ENCODE peak calls at places on chromosomes 16 and 17, in eight cellular contexts. One of them, this sample, is unnamed.

GRCh38 chr16:3186946-3187690 is 886 bp upstream of the OR1F1 start:
- DNase-seq in NCI-H2227 treated with DMSO at 0.1 percent for 48 hours: no peak
- DNase-seq in posterior cingulate gyrus: no peak
- DNase-seq in GDM1: no peak
- DNase-seq in uterus: no peak
- DNase-seq in cardiac fibroblast: no peak
- DNase-seq in M059J: no peak
- DNase-seq in stomach: no peak
- DNase-seq in this sample: no peak

GRCh38 chr16:10980811-10981210 is 36.4 kb downstream of the CLEC16A start:
- DNase-seq in GDM1: no peak
- DNase-seq in M059J: no peak
- DNase-seq in posterior cingulate gyrus: no peak
- DNase-seq in NCI-H2227 treated with DMSO at 0.1 percent for 48 hours: no peak
- DNase-seq in cardiac fibroblast: no peak
- DNase-seq in uterus: no peak
- DNase-seq in stomach: no peak
- DNase-seq in this sample: no peak

GRCh38 chr16:19415918-19416317 is 1.8 kb upstream of the TMC5 start:
- DNase-seq in cardiac fibroblast: no peak
- DNase-seq in posterior cingulate gyrus: no peak
- DNase-seq in NCI-H2227 treated with DMSO at 0.1 percent for 48 hours: no peak
- DNase-seq in M059J: no peak
- DNase-seq in uterus: no peak
- DNase-seq in stomach: no peak
- DNase-seq in GDM1: no peak
- DNase-seq in this sample: no peak

GRCh38 chr16:89048087-89048729 is 45.4 kb upstream of the ACSF3 start:
- DNase-seq in uterus: no peak
- DNase-seq in GDM1: no peak
- DNase-seq in cardiac fibroblast: no peak
- DNase-seq in M059J: no peak
- DNase-seq in posterior cingulate gyrus: peak
- DNase-seq in NCI-H2227 treated with DMSO at 0.1 percent for 48 hours: no peak
- DNase-seq in stomach: no peak
- DNase-seq in this sample: no peak

GRCh38 chr16:2473999-2474876 is 689 bp upstream of the TBC1D24 start:
- DNase-seq in cardiac fibroblast: peak
- DNase-seq in uterus: peak
- DNase-seq in M059J: peak
- DNase-seq in posterior cingulate gyrus: no peak
- DNase-seq in stomach: peak
- DNase-seq in GDM1: peak
- DNase-seq in NCI-H2227 treated with DMSO at 0.1 percent for 48 hours: peak
- DNase-seq in this sample: peak

GRCh38 chr17:27153005-27153404 is 140.9 kb upstream of the WSB1 start:
- DNase-seq in stomach: no peak
- DNase-seq in cardiac fibroblast: peak
- DNase-seq in uterus: no peak
- DNase-seq in posterior cingulate gyrus: peak
- DNase-seq in NCI-H2227 treated with DMSO at 0.1 percent for 48 hours: no peak
- DNase-seq in M059J: peak
- DNase-seq in GDM1: no peak
- DNase-seq in this sample: no peak

GRCh38 chr16:66300037-66300436 is 66.5 kb upstream of the CDH5 start:
- DNase-seq in M059J: no peak
- DNase-seq in GDM1: no peak
- DNase-seq in stomach: no peak
- DNase-seq in NCI-H2227 treated with DMSO at 0.1 percent for 48 hours: no peak
- DNase-seq in uterus: no peak
- DNase-seq in posterior cingulate gyrus: no peak
- DNase-seq in cardiac fibroblast: no peak
- DNase-seq in this sample: no peak

GRCh38 chr17:50163846-50164696 is 1.7 kb upstream of the SGCA start:
- DNase-seq in uterus: no peak
- DNase-seq in GDM1: no peak
- DNase-seq in NCI-H2227 treated with DMSO at 0.1 percent for 48 hours: no peak
- DNase-seq in M059J: no peak
- DNase-seq in cardiac fibroblast: no peak
- DNase-seq in stomach: no peak
- DNase-seq in posterior cingulate gyrus: no peak
- DNase-seq in this sample: no peak

GRCh38 chr17:79809530-79810137 is 12.8 kb upstream of the CBX8 start:
- DNase-seq in posterior cingulate gyrus: no peak
- DNase-seq in stomach: peak
- DNase-seq in GDM1: no peak
- DNase-seq in cardiac fibroblast: no peak
- DNase-seq in NCI-H2227 treated with DMSO at 0.1 percent for 48 hours: peak
- DNase-seq in uterus: no peak
- DNase-seq in M059J: no peak
- DNase-seq in this sample: no peak

GRCh38 chr16:88673685-88674398 is 11.0 kb upstream of the MVD start:
- DNase-seq in posterior cingulate gyrus: no peak
- DNase-seq in NCI-H2227 treated with DMSO at 0.1 percent for 48 hours: no peak
- DNase-seq in M059J: no peak
- DNase-seq in uterus: no peak
- DNase-seq in cardiac fibroblast: no peak
- DNase-seq in stomach: no peak
- DNase-seq in GDM1: no peak
- DNase-seq in this sample: no peak

GRCh38 chr17:50452627-50453300 is 15.9 kb downstream of the CHAD start:
- DNase-seq in cardiac fibroblast: no peak
- DNase-seq in GDM1: no peak
- DNase-seq in stomach: no peak
- DNase-seq in uterus: no peak
- DNase-seq in NCI-H2227 treated with DMSO at 0.1 percent for 48 hours: no peak
- DNase-seq in posterior cingulate gyrus: no peak
- DNase-seq in M059J: peak
- DNase-seq in this sample: no peak

GRCh38 chr17:52660692-52661091 is 502.2 kb upstream of the CA10 start:
- DNase-seq in stomach: no peak
- DNase-seq in posterior cingulate gyrus: no peak
- DNase-seq in M059J: peak
- DNase-seq in NCI-H2227 treated with DMSO at 0.1 percent for 48 hours: no peak
- DNase-seq in uterus: no peak
- DNase-seq in GDM1: no peak
- DNase-seq in cardiac fibroblast: no peak
- DNase-seq in this sample: no peak

GRCh38 chr17:14736631-14737030 is 435.8 kb downstream of the HS3ST3B1 start:
- DNase-seq in uterus: no peak
- DNase-seq in cardiac fibroblast: no peak
- DNase-seq in posterior cingulate gyrus: no peak
- DNase-seq in GDM1: no peak
- DNase-seq in stomach: no peak
- DNase-seq in M059J: no peak
- DNase-seq in NCI-H2227 treated with DMSO at 0.1 percent for 48 hours: no peak
- DNase-seq in this sample: no peak

GRCh38 chr16:65604771-65605170 is 482.9 kb upstream of the CDH11 start:
- DNase-seq in M059J: no peak
- DNase-seq in GDM1: no peak
- DNase-seq in posterior cingulate gyrus: no peak
- DNase-seq in NCI-H2227 treated with DMSO at 0.1 percent for 48 hours: no peak
- DNase-seq in stomach: no peak
- DNase-seq in uterus: no peak
- DNase-seq in cardiac fibroblast: no peak
- DNase-seq in this sample: no peak

GRCh38 chr16:10923650-10924214 is 18.5 kb downstream of the DEXI start:
- DNase-seq in posterior cingulate gyrus: peak
- DNase-seq in GDM1: no peak
- DNase-seq in M059J: no peak
- DNase-seq in NCI-H2227 treated with DMSO at 0.1 percent for 48 hours: no peak
- DNase-seq in uterus: no peak
- DNase-seq in stomach: peak
- DNase-seq in cardiac fibroblast: no peak
- DNase-seq in this sample: no peak

GRCh38 chr17:75096082-75096625 is 8.4 kb downstream of the SLC16A5 start:
- DNase-seq in NCI-H2227 treated with DMSO at 0.1 percent for 48 hours: no peak
- DNase-seq in uterus: no peak
- DNase-seq in stomach: peak
- DNase-seq in GDM1: peak
- DNase-seq in M059J: peak
- DNase-seq in posterior cingulate gyrus: no peak
- DNase-seq in cardiac fibroblast: peak
- DNase-seq in this sample: peak

GRCh38 chr16:2486645-2487516 is 12.0 kb downstream of the TBC1D24 start:
- DNase-seq in uterus: no peak
- DNase-seq in posterior cingulate gyrus: no peak
- DNase-seq in M059J: no peak
- DNase-seq in GDM1: no peak
- DNase-seq in NCI-H2227 treated with DMSO at 0.1 percent for 48 hours: no peak
- DNase-seq in stomach: peak
- DNase-seq in cardiac fibroblast: no peak
- DNase-seq in this sample: peak

GRCh38 chr17:74211141-74211928 is 2.0 kb upstream of the TTYH2 start:
- DNase-seq in cardiac fibroblast: no peak
- DNase-seq in GDM1: no peak
- DNase-seq in NCI-H2227 treated with DMSO at 0.1 percent for 48 hours: no peak
- DNase-seq in stomach: no peak
- DNase-seq in M059J: no peak
- DNase-seq in uterus: no peak
- DNase-seq in posterior cingulate gyrus: no peak
- DNase-seq in this sample: peak

GRCh38 chr16:54720259-54720658 is 210.4 kb upstream of the IRX5 start:
- DNase-seq in cardiac fibroblast: no peak
- DNase-seq in posterior cingulate gyrus: no peak
- DNase-seq in M059J: no peak
- DNase-seq in uterus: no peak
- DNase-seq in NCI-H2227 treated with DMSO at 0.1 percent for 48 hours: no peak
- DNase-seq in GDM1: no peak
- DNase-seq in stomach: no peak
- DNase-seq in this sample: no peak

GRCh38 chr16:16021988-16022682 is 72.7 kb downstream of the ABCC1 start:
- DNase-seq in stomach: peak
- DNase-seq in cardiac fibroblast: peak
- DNase-seq in NCI-H2227 treated with DMSO at 0.1 percent for 48 hours: no peak
- DNase-seq in GDM1: no peak
- DNase-seq in uterus: peak
- DNase-seq in M059J: peak
- DNase-seq in posterior cingulate gyrus: peak
- DNase-seq in this sample: peak

GRCh38 chr17:78883533-78884131 is 19.4 kb downstream of the CEP295NL start:
- DNase-seq in NCI-H2227 treated with DMSO at 0.1 percent for 48 hours: peak
- DNase-seq in cardiac fibroblast: peak
- DNase-seq in stomach: peak
- DNase-seq in GDM1: no peak
- DNase-seq in uterus: peak
- DNase-seq in M059J: peak
- DNase-seq in posterior cingulate gyrus: peak
- DNase-seq in this sample: peak

GRCh38 chr16:83952940-83953795 is at the start of gene OSGIN1:
- DNase-seq in posterior cingulate gyrus: peak
- DNase-seq in GDM1: peak
- DNase-seq in cardiac fibroblast: peak
- DNase-seq in M059J: peak
- DNase-seq in stomach: peak
- DNase-seq in uterus: peak
- DNase-seq in NCI-H2227 treated with DMSO at 0.1 percent for 48 hours: peak
- DNase-seq in this sample: peak

GRCh38 chr16:4461250-4462085 is 13.0 kb downstream of the NMRAL1 start:
- DNase-seq in stomach: no peak
- DNase-seq in GDM1: no peak
- DNase-seq in uterus: no peak
- DNase-seq in NCI-H2227 treated with DMSO at 0.1 percent for 48 hours: peak
- DNase-seq in cardiac fibroblast: no peak
- DNase-seq in posterior cingulate gyrus: no peak
- DNase-seq in M059J: no peak
- DNase-seq in this sample: no peak

GRCh38 chr16:31453255-31454204 is 5.8 kb upstream of the ARMC5 start:
- DNase-seq in posterior cingulate gyrus: no peak
- DNase-seq in cardiac fibroblast: peak
- DNase-seq in NCI-H2227 treated with DMSO at 0.1 percent for 48 hours: peak
- DNase-seq in GDM1: no peak
- DNase-seq in uterus: peak
- DNase-seq in M059J: peak
- DNase-seq in stomach: no peak
- DNase-seq in this sample: no peak